ENCODE peak calls at places on chromosomes 4 and X, in six cellular contexts. X is iris pigment epithelial cell, Q is breast epithelium, Z is non-pigmented ciliary epithelial cell, V is GM10248, C is D341Med. R is an unnamed sample.

GRCh38 chr4:165621983-165622382 is 243.2 kb downstream of the CPE start:
- DNase-seq in X (no peak), V (no peak), Q (no peak), C (no peak), Z (no peak), R (no peak)

GRCh38 chr4:99712099-99712498 is 54.5 kb upstream of the C4orf54 start:
- DNase-seq in Z (no peak), C (no peak), Q (no peak), V (no peak), X (no peak), R (no peak)

GRCh38 chr4:25951390-25951952 is 37.5 kb downstream of the SMIM20 start:
- DNase-seq in Q (no peak), V (no peak), C (no peak), X (no peak), Z (no peak), R (no peak)

GRCh38 chr4:10281996-10282395 is 165.4 kb upstream of the WDR1 start:
- DNase-seq in X (peak; percentile 2), Q (no peak), V (no peak), Z (no peak), C (no peak), R (no peak)

GRCh38 chr4:183249854-183250253 is 70.2 kb downstream of the CLDN22 start:
- DNase-seq in X (peak; percentile 58), Z (no peak), C (peak; percentile 50), Q (no peak), V (peak; percentile 17), R (peak; percentile 14)

GRCh38 chrX:129981207-129981553 is 1.3 kb upstream of the BCORL1 start:
- DNase-seq in Q (no peak), C (no peak), X (no peak), V (no peak), Z (no peak), R (no peak)

GRCh38 chr4:184471872-184472539 is 2.3 kb downstream of the IRF2 start:
- DNase-seq in Q (no peak), Z (no peak), V (peak; percentile 28), X (peak; percentile 30), C (no peak), R (no peak)

GRCh38 chr4:101349346-101350064 is 2.2 kb upstream of the PPP3CA start:
- DNase-seq in Q (peak; percentile 41), V (no peak), Z (no peak), X (no peak), C (peak; percentile 42), R (no peak)

GRCh38 chrX:106300239-106300638 is 132.1 kb downstream of the PWWP3B start:
- DNase-seq in C (no peak), Q (no peak), X (peak; percentile 26), Z (no peak), V (no peak), R (no peak)

GRCh38 chr4:86130160-86130933 is 229.5 kb downstream of the MAPK10 start:
- DNase-seq in C (no peak), Z (no peak), Q (no peak), X (no peak), V (no peak), R (no peak)

GRCh38 chr4:83490876-83491450 is 6.1 kb upstream of the ABRAXAS1 start:
- DNase-seq in V (peak; percentile 54), C (peak; percentile 58), Z (no peak), Q (no peak), X (peak; percentile 37), R (peak; percentile 6)

GRCh38 chr4:165517216-165517615 is 138.4 kb downstream of the CPE start:
- DNase-seq in Z (no peak), X (no peak), Q (no peak), C (no peak), V (no peak), R (no peak)

GRCh38 chr4:72529144-72529822 is 39.7 kb downstream of the ADAMTS3 start:
- DNase-seq in X (no peak), V (no peak), Z (no peak), Q (no peak), C (no peak), R (no peak)

GRCh38 chr4:84691800-84692199 is 108.9 kb downstream of the CDS1 start:
- DNase-seq in X (no peak), Q (no peak), Z (no peak), V (no peak), C (no peak), R (no peak)

GRCh38 chr4:111475001-111475400 is 670.3 kb upstream of the FAM241A start:
- DNase-seq in V (no peak), C (peak; percentile 45), X (peak; percentile 54), Z (no peak), Q (no peak), R (no peak)

GRCh38 chr4:37780444-37781133 is 45.9 kb upstream of the PGM2 start:
- DNase-seq in X (peak; percentile 20), Q (no peak), C (no peak), Z (no peak), V (no peak), R (no peak)

GRCh38 chr4:2333356-2333841 is 71.5 kb upstream of the MXD4 start:
- DNase-seq in Z (no peak), C (peak; percentile 29), Q (peak; percentile 12), V (peak; percentile 56), X (no peak), R (no peak)

GRCh38 chr4:94804613-94805012 is 46.9 kb downstream of the BMPR1B start:
- DNase-seq in Q (no peak), C (no peak), V (no peak), X (no peak), Z (no peak), R (no peak)

GRCh38 chr4:168408620-168409019 is 71.7 kb downstream of the DDX60L start:
- DNase-seq in C (peak; percentile 52), Z (peak; percentile 93), Q (peak; percentile 57), V (no peak), X (peak; percentile 93), R (peak; percentile 97)

GRCh38 chrX:71532078-71532752 is 689 bp upstream of the OGT start:
- DNase-seq in V (no peak), X (peak; percentile 72), Q (no peak), Z (no peak), C (no peak), R (no peak)

GRCh38 chrX:2584659-2585470 is 84.1 kb upstream of the DHRSX start:
- DNase-seq in V (no peak), Z (no peak), Q (no peak), X (no peak), C (no peak), R (no peak)

GRCh38 chr4:103567591-103567990 is 152.2 kb downstream of the TACR3 start:
- DNase-seq in Z (no peak), X (no peak), C (peak; percentile 54), Q (no peak), V (no peak), R (no peak)

GRCh38 chrX:118839334-118839958 is 15.8 kb downstream of the ZCCHC12 start:
- DNase-seq in X (peak; percentile 31), V (peak; percentile 66), C (peak; percentile 81), Z (no peak), Q (peak; percentile 41), R (no peak)